ENCODE peak calls at places on chromosomes 5 and 9, in seven cellular contexts. One of them, this sample, is unnamed.

GRCh38 chr5:167790462-167791260 is 500.8 kb upstream of the WWC1 start:
- DNase-seq in stomach: no peak
- DNase-seq in transverse colon: no peak
- DNase-seq in spleen: no peak
- DNase-seq in HL-60: no peak
- DNase-seq in SK-N-SH: no peak
- DNase-seq in HCT116: no peak
- DNase-seq in this sample: no peak

GRCh38 chr9:87433853-87434252 is 63.8 kb upstream of the DAPK1 start:
- DNase-seq in stomach: no peak
- DNase-seq in transverse colon: no peak
- DNase-seq in spleen: no peak
- DNase-seq in HL-60: no peak
- DNase-seq in SK-N-SH: no peak
- DNase-seq in HCT116: no peak
- DNase-seq in this sample: no peak

GRCh38 chr5:165161204-165161603 is 1655.8 kb downstream of the MAT2B start:
- DNase-seq in stomach: no peak
- DNase-seq in transverse colon: no peak
- DNase-seq in spleen: no peak
- DNase-seq in HL-60: no peak
- DNase-seq in SK-N-SH: no peak
- DNase-seq in HCT116: no peak
- DNase-seq in this sample: no peak

GRCh38 chr5:62937661-62938558 is 359.3 kb downstream of the LRRC70 start:
- DNase-seq in stomach: no peak
- DNase-seq in transverse colon: no peak
- DNase-seq in spleen: no peak
- DNase-seq in HL-60: no peak
- DNase-seq in SK-N-SH: no peak
- DNase-seq in HCT116: no peak
- DNase-seq in this sample: no peak

GRCh38 chr5:103498211-103498610 is 64.4 kb downstream of the NUDT12 start:
- DNase-seq in stomach: no peak
- DNase-seq in transverse colon: no peak
- DNase-seq in spleen: no peak
- DNase-seq in HL-60: no peak
- DNase-seq in SK-N-SH: no peak
- DNase-seq in HCT116: no peak
- DNase-seq in this sample: no peak

GRCh38 chr5:176388341-176389113 is at the start of the genes HIGD2A and NOP16:
- DNase-seq in stomach: peak
- DNase-seq in transverse colon: peak
- DNase-seq in spleen: peak
- DNase-seq in HL-60: peak
- DNase-seq in SK-N-SH: peak
- DNase-seq in HCT116: peak
- DNase-seq in this sample: peak

GRCh38 chr5:104363567-104363966 is 801.0 kb upstream of the NUDT12 start:
- DNase-seq in stomach: no peak
- DNase-seq in transverse colon: no peak
- DNase-seq in spleen: no peak
- DNase-seq in HL-60: no peak
- DNase-seq in SK-N-SH: no peak
- DNase-seq in HCT116: no peak
- DNase-seq in this sample: no peak

GRCh38 chr9:84271004-84271886 is 69.3 kb downstream of the SLC28A3 start:
- DNase-seq in stomach: peak
- DNase-seq in transverse colon: peak
- DNase-seq in spleen: peak
- DNase-seq in HL-60: peak
- DNase-seq in SK-N-SH: peak
- DNase-seq in HCT116: no peak
- DNase-seq in this sample: no peak

GRCh38 chr9:128094950-128095544 is 27.0 kb downstream of the SLC25A25 start:
- DNase-seq in stomach: no peak
- DNase-seq in transverse colon: no peak
- DNase-seq in spleen: peak
- DNase-seq in HL-60: no peak
- DNase-seq in SK-N-SH: no peak
- DNase-seq in HCT116: no peak
- DNase-seq in this sample: no peak

GRCh38 chr9:69331444-69331843 is 6.4 kb downstream of the ENTREP1 start:
- DNase-seq in stomach: no peak
- DNase-seq in transverse colon: no peak
- DNase-seq in spleen: no peak
- DNase-seq in HL-60: no peak
- DNase-seq in SK-N-SH: no peak
- DNase-seq in HCT116: no peak
- DNase-seq in this sample: no peak

GRCh38 chr9:134433101-134433500 is 106.8 kb downstream of the RXRA start:
- DNase-seq in stomach: peak
- DNase-seq in transverse colon: no peak
- DNase-seq in spleen: no peak
- DNase-seq in HL-60: no peak
- DNase-seq in SK-N-SH: no peak
- DNase-seq in HCT116: no peak
- DNase-seq in this sample: no peak

GRCh38 chr5:138466900-138467710 is 1.8 kb downstream of the EGR1 start:
- DNase-seq in stomach: peak
- DNase-seq in transverse colon: peak
- DNase-seq in spleen: peak
- DNase-seq in HL-60: no peak
- DNase-seq in SK-N-SH: peak
- DNase-seq in HCT116: no peak
- DNase-seq in this sample: no peak

GRCh38 chr9:35490155-35490909 is 421 bp downstream of the RUSC2 start:
- DNase-seq in stomach: no peak
- DNase-seq in transverse colon: peak
- DNase-seq in spleen: peak
- DNase-seq in HL-60: no peak
- DNase-seq in SK-N-SH: peak
- DNase-seq in HCT116: no peak
- DNase-seq in this sample: no peak

GRCh38 chr9:88738708-88739107 is 203.7 kb downstream of the NXNL2 start:
- DNase-seq in stomach: no peak
- DNase-seq in transverse colon: no peak
- DNase-seq in spleen: no peak
- DNase-seq in HL-60: no peak
- DNase-seq in SK-N-SH: peak
- DNase-seq in HCT116: no peak
- DNase-seq in this sample: no peak

GRCh38 chr9:117258201-117258866 is 156.5 kb downstream of the ASTN2 start:
- DNase-seq in stomach: no peak
- DNase-seq in transverse colon: no peak
- DNase-seq in spleen: no peak
- DNase-seq in HL-60: no peak
- DNase-seq in SK-N-SH: no peak
- DNase-seq in HCT116: no peak
- DNase-seq in this sample: no peak

GRCh38 chr9:135480071-135480941 is 724 bp downstream of the PPP1R26 start:
- DNase-seq in stomach: peak
- DNase-seq in transverse colon: peak
- DNase-seq in spleen: peak
- DNase-seq in HL-60: no peak
- DNase-seq in SK-N-SH: peak
- DNase-seq in HCT116: no peak
- DNase-seq in this sample: no peak
- TF ChIP-seq POLR2AphosphoS5 in stomach: no peak
- TF ChIP-seq POLR2AphosphoS5 in transverse colon: peak
- TF ChIP-seq POLR2AphosphoS5 in spleen: peak
- TF ChIP-seq POLR2AphosphoS5 in HL-60: no peak
- TF ChIP-seq POLR2AphosphoS5 in SK-N-SH: no peak
- TF ChIP-seq POLR2AphosphoS5 in HCT116: peak
- TF ChIP-seq POLR2AphosphoS5 in this sample: no peak

GRCh38 chr9:137227853-137228514 is 682 bp downstream of the RNF224 start:
- DNase-seq in stomach: no peak
- DNase-seq in transverse colon: no peak
- DNase-seq in spleen: no peak
- DNase-seq in HL-60: no peak
- DNase-seq in SK-N-SH: no peak
- DNase-seq in HCT116: no peak
- DNase-seq in this sample: no peak
- TF ChIP-seq CTCF in stomach: no peak
- TF ChIP-seq CTCF in transverse colon: no peak
- TF ChIP-seq CTCF in spleen: no peak
- TF ChIP-seq CTCF in HL-60: no peak
- TF ChIP-seq CTCF in SK-N-SH: no peak
- TF ChIP-seq CTCF in HCT116: no peak
- TF ChIP-seq CTCF in this sample: no peak

GRCh38 chr9:4555251-4555650 is 65.0 kb downstream of the SLC1A1 start:
- DNase-seq in stomach: no peak
- DNase-seq in transverse colon: no peak
- DNase-seq in spleen: no peak
- DNase-seq in HL-60: no peak
- DNase-seq in SK-N-SH: no peak
- DNase-seq in HCT116: peak
- DNase-seq in this sample: no peak
- TF ChIP-seq POLR2AphosphoS5 in stomach: no peak
- TF ChIP-seq POLR2AphosphoS5 in transverse colon: no peak
- TF ChIP-seq POLR2AphosphoS5 in spleen: no peak
- TF ChIP-seq POLR2AphosphoS5 in HL-60: no peak
- TF ChIP-seq POLR2AphosphoS5 in SK-N-SH: no peak
- TF ChIP-seq POLR2AphosphoS5 in HCT116: no peak
- TF ChIP-seq POLR2AphosphoS5 in this sample: no peak

GRCh38 chr9:16484744-16485143 is 385.7 kb downstream of the BNC2 start:
- DNase-seq in stomach: no peak
- DNase-seq in transverse colon: no peak
- DNase-seq in spleen: no peak
- DNase-seq in HL-60: no peak
- DNase-seq in SK-N-SH: peak
- DNase-seq in HCT116: no peak
- DNase-seq in this sample: no peak
- TF ChIP-seq CTCF in stomach: no peak
- TF ChIP-seq CTCF in transverse colon: no peak
- TF ChIP-seq CTCF in spleen: no peak
- TF ChIP-seq CTCF in HL-60: no peak
- TF ChIP-seq CTCF in SK-N-SH: no peak
- TF ChIP-seq CTCF in HCT116: no peak
- TF ChIP-seq CTCF in this sample: no peak

GRCh38 chr5:74685979-74686631 is 1.1 kb downstream of the HEXB start:
- DNase-seq in stomach: no peak
- DNase-seq in transverse colon: no peak
- DNase-seq in spleen: no peak
- DNase-seq in HL-60: peak
- DNase-seq in SK-N-SH: peak
- DNase-seq in HCT116: no peak
- DNase-seq in this sample: no peak

GRCh38 chr5:74682636-74683035 is 2.4 kb upstream of the HEXB start:
- DNase-seq in stomach: no peak
- DNase-seq in transverse colon: no peak
- DNase-seq in spleen: no peak
- DNase-seq in HL-60: no peak
- DNase-seq in SK-N-SH: no peak
- DNase-seq in HCT116: no peak
- DNase-seq in this sample: no peak

GRCh38 chr5:74679968-74680367 is 5.1 kb upstream of the HEXB start:
- DNase-seq in stomach: no peak
- DNase-seq in transverse colon: no peak
- DNase-seq in spleen: no peak
- DNase-seq in HL-60: no peak
- DNase-seq in SK-N-SH: no peak
- DNase-seq in HCT116: no peak
- DNase-seq in this sample: no peak

GRCh38 chr5:74686962-74687751 is 2.1 kb downstream of the HEXB start:
- DNase-seq in stomach: no peak
- DNase-seq in transverse colon: no peak
- DNase-seq in spleen: no peak
- DNase-seq in HL-60: no peak
- DNase-seq in SK-N-SH: no peak
- DNase-seq in HCT116: no peak
- DNase-seq in this sample: no peak

DNA sequence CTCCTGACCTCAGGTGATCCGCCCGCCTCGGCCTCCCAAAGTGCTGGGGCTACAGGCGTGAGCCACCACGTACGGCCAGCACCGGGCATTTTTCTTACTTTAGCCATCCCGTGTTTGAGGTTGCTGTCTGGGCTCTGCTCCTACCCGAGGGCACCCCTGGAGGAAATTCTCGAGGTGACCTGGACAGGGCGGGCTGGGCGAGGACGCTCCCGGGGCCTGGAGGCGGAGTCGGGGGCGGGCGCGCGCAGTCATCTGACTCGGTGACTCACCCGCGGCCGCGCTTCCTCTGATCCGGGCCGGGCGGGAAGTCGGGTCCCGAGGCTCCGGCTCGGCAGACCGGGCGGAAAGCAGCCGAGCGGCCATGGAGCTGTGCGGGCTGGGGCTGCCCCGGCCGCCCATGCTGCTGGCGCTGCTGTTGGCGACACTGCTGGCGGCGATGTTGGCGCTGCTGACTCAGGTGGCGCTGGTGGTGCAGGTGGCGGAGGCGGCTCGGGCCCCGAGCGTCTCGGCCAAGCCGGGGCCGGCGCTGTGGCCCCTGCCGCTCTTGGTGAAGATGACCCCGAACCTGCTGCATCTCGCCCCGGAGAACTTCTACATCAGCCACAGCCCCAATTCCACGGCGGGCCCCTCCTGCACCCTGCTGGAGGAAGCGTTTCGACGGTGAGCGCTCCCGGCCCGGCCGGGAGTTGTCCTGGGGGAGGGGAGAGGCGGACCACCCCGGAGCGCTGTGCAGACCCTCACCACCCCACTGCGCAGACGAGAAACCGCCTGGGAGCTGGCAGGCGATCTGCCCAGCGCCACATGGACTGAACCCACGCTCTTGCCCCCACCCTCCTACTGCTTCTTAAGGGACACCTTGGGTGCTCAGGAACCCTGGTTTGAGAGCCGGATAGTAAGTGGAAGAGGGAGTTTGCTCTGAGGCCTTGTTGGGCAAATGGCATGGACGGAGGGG is at the start of gene HEXB:
- DNase-seq in stomach: peak
- DNase-seq in transverse colon: peak
- DNase-seq in spleen: peak
- DNase-seq in HL-60: peak
- DNase-seq in SK-N-SH: peak
- DNase-seq in HCT116: peak
- DNase-seq in this sample: peak
- TF ChIP-seq POLR2AphosphoS5 in stomach: peak
- TF ChIP-seq POLR2AphosphoS5 in transverse colon: peak
- TF ChIP-seq POLR2AphosphoS5 in spleen: peak
- TF ChIP-seq POLR2AphosphoS5 in HL-60: no peak
- TF ChIP-seq POLR2AphosphoS5 in SK-N-SH: peak
- TF ChIP-seq POLR2AphosphoS5 in HCT116: peak
- TF ChIP-seq POLR2AphosphoS5 in this sample: no peak

DNA sequence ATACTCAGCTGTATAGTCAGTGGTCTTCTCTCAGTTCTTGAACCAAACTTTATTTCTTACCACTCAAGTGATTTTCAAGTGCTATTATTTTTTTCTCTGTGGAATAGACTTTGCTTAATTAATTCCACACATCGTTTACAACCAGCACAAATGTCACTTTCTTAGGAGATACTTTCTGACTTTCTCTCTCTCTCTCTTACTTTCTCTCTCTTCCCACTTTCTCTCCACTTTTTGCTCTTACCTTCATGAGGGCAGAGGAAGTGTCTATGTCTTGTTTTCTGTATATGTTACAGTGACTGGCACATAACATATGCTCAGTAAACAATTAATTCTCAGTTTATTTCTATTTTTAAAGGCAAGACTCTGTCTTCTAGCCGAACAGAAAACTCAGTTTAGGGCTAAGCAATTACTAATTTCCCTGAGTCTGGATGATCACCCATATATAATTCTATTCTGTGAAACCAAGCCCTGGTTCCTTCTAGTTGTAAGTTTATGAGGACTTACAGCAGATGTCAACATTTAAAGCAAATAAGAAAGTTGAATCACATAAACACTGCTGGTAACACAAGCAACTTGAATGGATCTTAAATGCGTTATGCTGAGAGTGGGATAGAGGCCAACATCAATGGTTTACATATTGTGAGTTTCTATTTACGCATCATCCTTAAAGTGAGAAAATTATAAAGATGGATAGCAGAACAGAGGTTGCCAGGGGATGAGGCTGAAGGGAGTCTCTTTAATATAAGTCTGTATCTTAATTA is 791.4 kb downstream of the MTRR start:
- DNase-seq in stomach: no peak
- DNase-seq in transverse colon: no peak
- DNase-seq in spleen: no peak
- DNase-seq in HL-60: no peak
- DNase-seq in SK-N-SH: no peak
- DNase-seq in HCT116: no peak
- DNase-seq in this sample: no peak
- TF ChIP-seq CTCF in stomach: no peak
- TF ChIP-seq CTCF in transverse colon: no peak
- TF ChIP-seq CTCF in spleen: no peak
- TF ChIP-seq CTCF in HL-60: no peak
- TF ChIP-seq CTCF in SK-N-SH: no peak
- TF ChIP-seq CTCF in HCT116: no peak
- TF ChIP-seq CTCF in this sample: no peak